ENCODE peak calls at places on chromosomes 4 and X, in seven cellular contexts. One of them, this sample, is unnamed.

GRCh38 chrX:103586314-103586646 is 965 bp downstream of the TCEAL4 start:
- DNase-seq in upper lobe of left lung: no peak
- DNase-seq in CD8-positive, alpha-beta T cell: no peak
- DNase-seq in mammary epithelial cell: peak; percentile 12
- DNase-seq in lower lobe of right lung: peak; percentile 40
- DNase-seq in Karpas-422: no peak
- DNase-seq in trophoblast cell: no peak
- DNase-seq in this sample: no peak

GRCh38 chrX:10773318-10773717 is 152.9 kb upstream of the MID1 start:
- DNase-seq in upper lobe of left lung: no peak
- DNase-seq in CD8-positive, alpha-beta T cell: no peak
- DNase-seq in mammary epithelial cell: no peak
- DNase-seq in lower lobe of right lung: no peak
- DNase-seq in Karpas-422: no peak
- DNase-seq in trophoblast cell: no peak
- DNase-seq in this sample: no peak

GRCh38 chr4:123739806-123740205 is 343.2 kb downstream of the SPRY1 start:
- DNase-seq in upper lobe of left lung: no peak
- DNase-seq in CD8-positive, alpha-beta T cell: no peak
- DNase-seq in mammary epithelial cell: no peak
- DNase-seq in lower lobe of right lung: no peak
- DNase-seq in Karpas-422: no peak
- DNase-seq in trophoblast cell: no peak
- DNase-seq in this sample: no peak

GRCh38 chr4:174189392-174190029 is 94.0 kb downstream of the FBXO8 start:
- DNase-seq in upper lobe of left lung: no peak
- DNase-seq in CD8-positive, alpha-beta T cell: no peak
- DNase-seq in mammary epithelial cell: no peak
- DNase-seq in lower lobe of right lung: no peak
- DNase-seq in Karpas-422: no peak
- DNase-seq in trophoblast cell: no peak
- DNase-seq in this sample: no peak

GRCh38 chr4:24369630-24370029 is 214.7 kb downstream of the DHX15 start:
- DNase-seq in upper lobe of left lung: no peak
- DNase-seq in CD8-positive, alpha-beta T cell: no peak
- DNase-seq in mammary epithelial cell: no peak
- DNase-seq in lower lobe of right lung: no peak
- DNase-seq in Karpas-422: no peak
- DNase-seq in trophoblast cell: no peak
- DNase-seq in this sample: no peak

GRCh38 chr4:160352637-160353036 is 1249.8 kb downstream of the RAPGEF2 start:
- DNase-seq in upper lobe of left lung: no peak
- DNase-seq in CD8-positive, alpha-beta T cell: no peak
- DNase-seq in mammary epithelial cell: no peak
- DNase-seq in lower lobe of right lung: no peak
- DNase-seq in Karpas-422: no peak
- DNase-seq in trophoblast cell: no peak
- DNase-seq in this sample: no peak

GRCh38 chr4:73661646-73662119 is 41.4 kb upstream of the RASSF6 start:
- DNase-seq in upper lobe of left lung: no peak
- DNase-seq in CD8-positive, alpha-beta T cell: no peak
- DNase-seq in mammary epithelial cell: peak; percentile 98
- DNase-seq in lower lobe of right lung: no peak
- DNase-seq in Karpas-422: no peak
- DNase-seq in trophoblast cell: peak; percentile 34
- DNase-seq in this sample: no peak

GRCh38 chrX:151875270-151876026 is 37.2 kb upstream of the MAGEA4 start:
- DNase-seq in upper lobe of left lung: no peak
- DNase-seq in CD8-positive, alpha-beta T cell: no peak
- DNase-seq in mammary epithelial cell: peak; percentile 15
- DNase-seq in lower lobe of right lung: no peak
- DNase-seq in Karpas-422: no peak
- DNase-seq in trophoblast cell: no peak
- DNase-seq in this sample: no peak

GRCh38 chr4:7183161-7183560 is 9.2 kb upstream of the SORCS2 start:
- DNase-seq in upper lobe of left lung: no peak
- DNase-seq in CD8-positive, alpha-beta T cell: no peak
- DNase-seq in mammary epithelial cell: no peak
- DNase-seq in lower lobe of right lung: no peak
- DNase-seq in Karpas-422: peak; percentile 91
- DNase-seq in trophoblast cell: no peak
- DNase-seq in this sample: no peak

GRCh38 chrX:28960063-28960462 is 372.8 kb downstream of the IL1RAPL1 start:
- DNase-seq in upper lobe of left lung: no peak
- DNase-seq in CD8-positive, alpha-beta T cell: no peak
- DNase-seq in mammary epithelial cell: no peak
- DNase-seq in lower lobe of right lung: no peak
- DNase-seq in Karpas-422: no peak
- DNase-seq in trophoblast cell: no peak
- DNase-seq in this sample: no peak

GRCh38 chr4:119310826-119311225 is 11.1 kb downstream of the FABP2 start:
- DNase-seq in upper lobe of left lung: no peak
- DNase-seq in CD8-positive, alpha-beta T cell: no peak
- DNase-seq in mammary epithelial cell: no peak
- DNase-seq in lower lobe of right lung: no peak
- DNase-seq in Karpas-422: no peak
- DNase-seq in trophoblast cell: no peak
- DNase-seq in this sample: no peak

GRCh38 chrX:21666252-21666651 is 8.1 kb upstream of the KLHL34 start:
- DNase-seq in upper lobe of left lung: no peak
- DNase-seq in CD8-positive, alpha-beta T cell: no peak
- DNase-seq in mammary epithelial cell: no peak
- DNase-seq in lower lobe of right lung: no peak
- DNase-seq in Karpas-422: no peak
- DNase-seq in trophoblast cell: no peak
- DNase-seq in this sample: no peak

GRCh38 chrX:13688772-13689518 is at the start of gene RAB9A:
- DNase-seq in upper lobe of left lung: peak; percentile 90
- DNase-seq in CD8-positive, alpha-beta T cell: peak; percentile 58
- DNase-seq in mammary epithelial cell: peak; percentile 82
- DNase-seq in lower lobe of right lung: peak; percentile 86
- DNase-seq in Karpas-422: peak; percentile 86
- DNase-seq in trophoblast cell: peak; percentile 78
- DNase-seq in this sample: peak; percentile 90

GRCh38 chr4:183634086-183634485 is 24.9 kb downstream of the RWDD4 start:
- DNase-seq in upper lobe of left lung: no peak
- DNase-seq in CD8-positive, alpha-beta T cell: no peak
- DNase-seq in mammary epithelial cell: no peak
- DNase-seq in lower lobe of right lung: no peak
- DNase-seq in Karpas-422: no peak
- DNase-seq in trophoblast cell: peak; percentile 72
- DNase-seq in this sample: no peak

GRCh38 chrX:49988128-49988527 is 65.7 kb downstream of the CLCN5 start:
- DNase-seq in upper lobe of left lung: no peak
- DNase-seq in CD8-positive, alpha-beta T cell: no peak
- DNase-seq in mammary epithelial cell: no peak
- DNase-seq in lower lobe of right lung: no peak
- DNase-seq in Karpas-422: no peak
- DNase-seq in trophoblast cell: no peak
- DNase-seq in this sample: no peak

GRCh38 chrX:112841114-112841819 is 636 bp upstream of the AMOT start:
- DNase-seq in upper lobe of left lung: peak; percentile 88
- DNase-seq in CD8-positive, alpha-beta T cell: peak; percentile 46
- DNase-seq in mammary epithelial cell: peak; percentile 51
- DNase-seq in lower lobe of right lung: peak; percentile 86
- DNase-seq in Karpas-422: peak; percentile 43
- DNase-seq in trophoblast cell: peak; percentile 76
- DNase-seq in this sample: peak; percentile 78

GRCh38 chrX:72041166-72041565 is 90.5 kb downstream of the RTL5 start:
- DNase-seq in upper lobe of left lung: no peak
- DNase-seq in CD8-positive, alpha-beta T cell: no peak
- DNase-seq in mammary epithelial cell: no peak
- DNase-seq in lower lobe of right lung: no peak
- DNase-seq in Karpas-422: no peak
- DNase-seq in trophoblast cell: no peak
- DNase-seq in this sample: no peak

GRCh38 chrX:97705936-97706335 is 822.2 kb downstream of the RPA4 start:
- DNase-seq in upper lobe of left lung: no peak
- DNase-seq in CD8-positive, alpha-beta T cell: no peak
- DNase-seq in mammary epithelial cell: no peak
- DNase-seq in lower lobe of right lung: no peak
- DNase-seq in Karpas-422: no peak
- DNase-seq in trophoblast cell: no peak
- DNase-seq in this sample: no peak

GRCh38 chr4:60657041-60657440 is 543.1 kb upstream of the ADGRL3 start:
- DNase-seq in upper lobe of left lung: no peak
- DNase-seq in CD8-positive, alpha-beta T cell: no peak
- DNase-seq in mammary epithelial cell: peak; percentile 59
- DNase-seq in lower lobe of right lung: no peak
- DNase-seq in Karpas-422: no peak
- DNase-seq in trophoblast cell: no peak
- DNase-seq in this sample: no peak

GRCh38 chr4:107801766-107802211 is 22.9 kb upstream of the SGMS2 start:
- DNase-seq in upper lobe of left lung: peak; percentile 67
- DNase-seq in CD8-positive, alpha-beta T cell: no peak
- DNase-seq in mammary epithelial cell: peak; percentile 88
- DNase-seq in lower lobe of right lung: no peak
- DNase-seq in Karpas-422: no peak
- DNase-seq in trophoblast cell: peak; percentile 36
- DNase-seq in this sample: no peak

GRCh38 chr4:107800686-107801085 is 24.0 kb upstream of the SGMS2 start:
- DNase-seq in upper lobe of left lung: no peak
- DNase-seq in CD8-positive, alpha-beta T cell: no peak
- DNase-seq in mammary epithelial cell: no peak
- DNase-seq in lower lobe of right lung: no peak
- DNase-seq in Karpas-422: no peak
- DNase-seq in trophoblast cell: no peak
- DNase-seq in this sample: no peak

GRCh38 chr4:107800058-107800457 is 24.7 kb upstream of the SGMS2 start:
- DNase-seq in upper lobe of left lung: peak; percentile 39
- DNase-seq in CD8-positive, alpha-beta T cell: no peak
- DNase-seq in mammary epithelial cell: no peak
- DNase-seq in lower lobe of right lung: no peak
- DNase-seq in Karpas-422: no peak
- DNase-seq in trophoblast cell: no peak
- DNase-seq in this sample: no peak

GRCh38 chr4:107794001-107794400 is 30.7 kb upstream of the SGMS2 start:
- DNase-seq in upper lobe of left lung: no peak
- DNase-seq in CD8-positive, alpha-beta T cell: no peak
- DNase-seq in mammary epithelial cell: no peak
- DNase-seq in lower lobe of right lung: no peak
- DNase-seq in Karpas-422: no peak
- DNase-seq in trophoblast cell: peak; percentile 67
- DNase-seq in this sample: no peak

GRCh38 chr4:107799634-107800033 is 25.1 kb upstream of the SGMS2 start:
- DNase-seq in upper lobe of left lung: no peak
- DNase-seq in CD8-positive, alpha-beta T cell: no peak
- DNase-seq in mammary epithelial cell: no peak
- DNase-seq in lower lobe of right lung: no peak
- DNase-seq in Karpas-422: no peak
- DNase-seq in trophoblast cell: no peak
- DNase-seq in this sample: no peak
- H3K4me3 ChIP-seq in upper lobe of left lung: peak overlapping the region; percentile 36
- H3K4me3 ChIP-seq in CD8-positive, alpha-beta T cell: no peak overlapping the region
- H3K4me3 ChIP-seq in mammary epithelial cell: no peak overlapping the region
- H3K4me3 ChIP-seq in lower lobe of right lung: peak overlapping the region; percentile 35
- H3K4me3 ChIP-seq in Karpas-422: no peak overlapping the region
- H3K4me3 ChIP-seq in trophoblast cell: no peak overlapping the region
- H3K4me3 ChIP-seq in this sample: peak overlapping the region; percentile 16

GRCh38 chr4:39706829-39707511 is 9.0 kb downstream of the UBE2K start:
- DNase-seq in upper lobe of left lung: no peak
- DNase-seq in CD8-positive, alpha-beta T cell: no peak
- DNase-seq in mammary epithelial cell: no peak
- DNase-seq in lower lobe of right lung: no peak
- DNase-seq in Karpas-422: no peak
- DNase-seq in trophoblast cell: peak; percentile 95
- DNase-seq in this sample: no peak
- H3K27ac ChIP-seq in upper lobe of left lung: no peak overlapping the region
- H3K27ac ChIP-seq in CD8-positive, alpha-beta T cell: no peak overlapping the region
- H3K27ac ChIP-seq in mammary epithelial cell: no peak overlapping the region
- H3K27ac ChIP-seq in lower lobe of right lung: no peak overlapping the region
- H3K27ac ChIP-seq in Karpas-422: no peak overlapping the region
- H3K27ac ChIP-seq in trophoblast cell: peak overlapping the region; percentile 48
- H3K27ac ChIP-seq in this sample: peak overlapping the region; percentile 59

GRCh38 chrX:120308558-120308957 is 2.7 kb downstream of the TMEM255A start:
- DNase-seq in upper lobe of left lung: no peak
- DNase-seq in CD8-positive, alpha-beta T cell: no peak
- DNase-seq in mammary epithelial cell: no peak
- DNase-seq in lower lobe of right lung: peak; percentile 39
- DNase-seq in Karpas-422: no peak
- DNase-seq in trophoblast cell: no peak
- DNase-seq in this sample: no peak
- H3K4me3 ChIP-seq in upper lobe of left lung: no peak overlapping the region
- H3K4me3 ChIP-seq in CD8-positive, alpha-beta T cell: peak overlapping the region; percentile 61
- H3K4me3 ChIP-seq in mammary epithelial cell: no peak overlapping the region
- H3K4me3 ChIP-seq in lower lobe of right lung: no peak overlapping the region
- H3K4me3 ChIP-seq in Karpas-422: no peak overlapping the region
- H3K4me3 ChIP-seq in trophoblast cell: no peak overlapping the region
- H3K4me3 ChIP-seq in this sample: no peak overlapping the region

GRCh38 chrX:129785160-129785947 is 5.6 kb downstream of the SASH3 start:
- DNase-seq in upper lobe of left lung: no peak
- DNase-seq in CD8-positive, alpha-beta T cell: no peak
- DNase-seq in mammary epithelial cell: no peak
- DNase-seq in lower lobe of right lung: no peak
- DNase-seq in Karpas-422: no peak
- DNase-seq in trophoblast cell: no peak
- DNase-seq in this sample: no peak

GRCh38 chrX:129783176-129783776 is 3.5 kb downstream of the SASH3 start:
- DNase-seq in upper lobe of left lung: no peak
- DNase-seq in CD8-positive, alpha-beta T cell: no peak
- DNase-seq in mammary epithelial cell: no peak
- DNase-seq in lower lobe of right lung: no peak
- DNase-seq in Karpas-422: no peak
- DNase-seq in trophoblast cell: no peak
- DNase-seq in this sample: no peak

GRCh38 chrX:129787336-129788055 is 7.7 kb downstream of the SASH3 start:
- DNase-seq in upper lobe of left lung: no peak
- DNase-seq in CD8-positive, alpha-beta T cell: no peak
- DNase-seq in mammary epithelial cell: no peak
- DNase-seq in lower lobe of right lung: no peak
- DNase-seq in Karpas-422: no peak
- DNase-seq in trophoblast cell: no peak
- DNase-seq in this sample: no peak

GRCh38 chrX:129788527-129788926 is 8.8 kb downstream of the SASH3 start:
- DNase-seq in upper lobe of left lung: no peak
- DNase-seq in CD8-positive, alpha-beta T cell: no peak
- DNase-seq in mammary epithelial cell: no peak
- DNase-seq in lower lobe of right lung: no peak
- DNase-seq in Karpas-422: no peak
- DNase-seq in trophoblast cell: no peak
- DNase-seq in this sample: no peak

DNA sequence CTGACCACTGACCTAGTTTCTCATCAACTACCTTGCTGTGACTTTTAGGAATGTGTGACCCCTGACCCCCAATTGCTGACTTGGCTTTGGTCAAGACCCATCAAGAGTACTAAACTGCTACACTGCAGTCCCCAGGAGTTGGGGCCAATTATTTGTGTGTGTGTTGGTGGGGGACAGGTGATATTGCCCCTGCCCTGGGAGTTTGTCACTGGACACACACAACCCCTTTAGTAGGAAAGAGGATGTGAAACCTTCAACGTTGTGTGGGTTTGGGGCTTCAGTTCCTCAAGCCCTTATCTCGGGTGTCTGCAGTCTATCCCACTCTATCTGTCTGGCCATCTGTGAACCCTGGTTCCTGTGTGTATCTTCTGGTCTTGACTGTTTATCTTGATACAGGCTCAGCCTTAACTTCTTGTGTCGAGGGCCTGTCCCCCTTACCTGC is 6.5 kb downstream of the SASH3 start:
- DNase-seq in upper lobe of left lung: no peak
- DNase-seq in CD8-positive, alpha-beta T cell: no peak
- DNase-seq in mammary epithelial cell: no peak
- DNase-seq in lower lobe of right lung: no peak
- DNase-seq in Karpas-422: peak; percentile 66
- DNase-seq in trophoblast cell: no peak
- DNase-seq in this sample: no peak
- H3K27ac ChIP-seq in upper lobe of left lung: no peak overlapping the region
- H3K27ac ChIP-seq in CD8-positive, alpha-beta T cell: no peak overlapping the region
- H3K27ac ChIP-seq in mammary epithelial cell: no peak overlapping the region
- H3K27ac ChIP-seq in lower lobe of right lung: no peak overlapping the region
- H3K27ac ChIP-seq in Karpas-422: peak overlapping the region; percentile 10
- H3K27ac ChIP-seq in trophoblast cell: no peak overlapping the region
- H3K27ac ChIP-seq in this sample: no peak overlapping the region